ENCODE peak calls at places on chromosome 4, in eight cellular contexts. Q is effector memory CD8-positive, alpha-beta T cell; Y is pancreas; N is activated naive CD8-positive, alpha-beta T cell treated with anti-CD3 and anti-CD28 coated beads, Interleukin-2, amount 10 ng/mL, durations not matched to agents 7 days and 5 days; L is upper lobe of left lung; E is left colon; F is C1 segment of cervical spinal cord; P is HFFc6. X is an unnamed sample.

GRCh38 chr4:165318982-165319381 is 8.5 kb upstream of the MSMO1 start:
- DNase-seq in Q (no peak), Y (no peak), N (no peak), L (no peak), E (no peak), F (no peak), P (no peak), X (no peak)

GRCh38 chr4:22477136-22477793 is 38.6 kb downstream of the ADGRA3 start:
- DNase-seq in Q (no peak), Y (no peak), N (no peak), L (no peak), E (no peak), F (no peak), P (no peak), X (no peak)

GRCh38 chr4:165461176-165461835 is 82.5 kb downstream of the CPE start:
- DNase-seq in Q (no peak), Y (no peak), N (no peak), L (no peak), E (no peak), F (no peak), P (peak), X (peak)

GRCh38 chr4:177301127-177301639 is 8.5 kb upstream of the NEIL3 start:
- DNase-seq in Q (no peak), Y (no peak), N (no peak), L (no peak), E (no peak), F (no peak), P (no peak), X (no peak)

GRCh38 chr4:24551492-24552330 is 32.6 kb downstream of the DHX15 start:
- DNase-seq in Q (no peak), Y (no peak), N (no peak), L (no peak), E (no peak), F (no peak), P (no peak), X (no peak)

GRCh38 chr4:185470503-185471195 is 884 bp downstream of the CCDC110 start:
- DNase-seq in Q (peak), Y (peak), N (peak), L (peak), E (peak), F (peak), P (no peak), X (peak)

GRCh38 chr4:5544762-5545161 is 163.6 kb downstream of the EVC2 start:
- DNase-seq in Q (no peak), Y (no peak), N (no peak), L (no peak), E (no peak), F (no peak), P (no peak), X (no peak)

GRCh38 chr4:83618991-83619390 is 83.1 kb downstream of the GPAT3 start:
- DNase-seq in Q (no peak), Y (no peak), N (no peak), L (peak), E (peak), F (no peak), P (peak), X (no peak)

GRCh38 chr4:5082381-5082780 is 31.1 kb downstream of the STK32B start:
- DNase-seq in Q (no peak), Y (no peak), N (no peak), L (no peak), E (no peak), F (no peak), P (no peak), X (no peak)

X was measured in mucosa of gallbladder.